ENCODE peak calls at places on chromosomes 12 and 14, in six cellular contexts. D is fibroblast of lung, T is HCT116, S is cardiac muscle cell, U is neural progenitor cell, C is spleen. F is an unnamed sample. For H3K4me1, the result is how much of the 10 kb centered on the place peaks cover.

GRCh38 chr12:49349266-49349665 is 2.6 kb downstream of the DNAJC22 start:
- DNase-seq in D (no peak), T (no peak), S (no peak), U (no peak), C (no peak), F (no peak)

GRCh38 chr12:131084341-131085011 is 130.8 kb downstream of the ADGRD1 start:
- DNase-seq in D (no peak), T (no peak), S (no peak), U (no peak), C (no peak), F (no peak)

GRCh38 chr14:72023128-72024042 is 91.2 kb downstream of the RGS6 start:
- DNase-seq in D (no peak), T (peak), S (no peak), U (no peak), C (no peak), F (no peak)

GRCh38 chr14:23327947-23328744 is 6.9 kb downstream of the PABPN1 start:
- DNase-seq in D (peak), T (peak), S (peak), U (peak), C (no peak), F (peak)

GRCh38 chr14:39016733-39017095 is 86.3 kb downstream of the SEC23A start:
- DNase-seq in D (no peak), T (no peak), S (no peak), U (no peak), C (no peak), F (no peak)

GRCh38 chr12:58489394-58489793 is 430.9 kb downstream of the LRIG3 start:
- DNase-seq in D (no peak), T (no peak), S (no peak), U (no peak), C (no peak), F (no peak)

GRCh38 chr14:104178279-104178678 is 39.9 kb downstream of the KIF26A start:
- DNase-seq in D (no peak), T (no peak), S (no peak), U (no peak), C (no peak), F (no peak)

GRCh38 chr12:84811291-84811690 is 101.3 kb downstream of the SLC6A15 start:
- DNase-seq in D (peak), T (no peak), S (no peak), U (no peak), C (no peak), F (no peak)

GRCh38 chr12:103571286-103571685 is 15.8 kb upstream of the STAB2 start:
- DNase-seq in D (peak), T (peak), S (peak), U (peak), C (peak), F (no peak)

GRCh38 chr12:47896022-47896421 is 8.8 kb downstream of the VDR start:
- DNase-seq in D (no peak), T (no peak), S (no peak), U (no peak), C (no peak), F (no peak)

GRCh38 chr14:88168498-88169165 is 154.4 kb downstream of the KCNK10 start:
- DNase-seq in D (peak), T (no peak), S (peak), U (peak), C (peak), F (peak)

GRCh38 chr12:108340037-108340436 is 926 bp upstream of the CMKLR1 start:
- DNase-seq in D (no peak), T (no peak), S (no peak), U (no peak), C (peak), F (no peak)

GRCh38 chr12:6093764-6094163 is 30.7 kb downstream of the VWF start:
- DNase-seq in D (no peak), T (no peak), S (no peak), U (no peak), C (peak), F (no peak)

GRCh38 chr12:28506271-28506670 is 316.0 kb downstream of the CCDC91 start:
- DNase-seq in D (peak), T (no peak), S (no peak), U (no peak), C (no peak), F (no peak)

GRCh38 chr14:104341532-104342434 is 203.4 kb downstream of the KIF26A start:
- DNase-seq in D (no peak), T (peak), S (peak), U (peak), C (peak), F (no peak)

GRCh38 chr14:20855652-20856291 is 35.4 kb upstream of the RNASE3 start:
- DNase-seq in D (peak), T (peak), S (peak), U (peak), C (peak), F (peak)

GRCh38 chr12:59075968-59076367 is 155.7 kb upstream of the LRIG3 start:
- DNase-seq in D (no peak), T (no peak), S (no peak), U (no peak), C (no peak), F (no peak)

GRCh38 chr12:86081798-86082197 is 174.4 kb downstream of the MGAT4C start:
- DNase-seq in D (peak), T (no peak), S (no peak), U (no peak), C (no peak), F (no peak)

GRCh38 chr12:117360222-117360550 is 1.2 kb downstream of the NOS1 start:
- DNase-seq in D (no peak), T (no peak), S (no peak), U (peak), C (no peak), F (no peak)

GRCh38 chr14:95547626-95548327 is 12.9 kb downstream of the GLRX5 start:
- DNase-seq in D (peak), T (no peak), S (no peak), U (peak), C (no peak), F (no peak)

GRCh38 chr12:113463746-113464743 is 7.6 kb downstream of the LHX5 start:
- DNase-seq in D (no peak), T (no peak), S (peak), U (peak), C (no peak), F (no peak)

GRCh38 chr12:84070311-84070710 is 842.3 kb downstream of the SLC6A15 start:
- DNase-seq in D (peak), T (no peak), S (no peak), U (no peak), C (no peak), F (no peak)

GRCh38 chr12:86826051-86826450 is 569.9 kb upstream of the MGAT4C start:
- DNase-seq in D (no peak), T (no peak), S (no peak), U (no peak), C (no peak), F (no peak)

GRCh38 chr12:25906651-25907340 is 51.7 kb upstream of the RASSF8 start:
- DNase-seq in D (no peak), T (no peak), S (no peak), U (no peak), C (no peak), F (no peak)

GRCh38 chr12:57722716-57723629 is 15.6 kb downstream of the AGAP2 start:
- DNase-seq in D (no peak), T (no peak), S (no peak), U (no peak), C (no peak), F (no peak)

GRCh38 chr14:105853089-105853906 is 326.9 kb downstream of the TMEM121 start:
- DNase-seq in D (no peak), T (no peak), S (no peak), U (no peak), C (peak), F (no peak)

GRCh38 chr14:92984896-92985295 is 61.9 kb downstream of the CHGA start:
- DNase-seq in D (no peak), T (no peak), S (no peak), U (no peak), C (peak), F (no peak)

GRCh38 chr14:94690896-94691657 is 78.8 kb downstream of the GSC start:
- DNase-seq in D (no peak), T (no peak), S (no peak), U (no peak), C (peak), F (no peak)

GRCh38 chr14:41349289-41349910 is 257.3 kb upstream of the LRFN5 start:
- DNase-seq in D (no peak), T (no peak), S (no peak), U (no peak), C (peak), F (no peak)

GRCh38 chr14:68141531-68142088 is 322.0 kb downstream of the RAD51B start:
- DNase-seq in D (peak), T (peak), S (no peak), U (no peak), C (no peak), F (no peak)

GRCh38 chr14:55707365-55707804 is 127.4 kb downstream of the KTN1 start:
- DNase-seq in D (peak), T (no peak), S (peak), U (peak), C (no peak), F (peak)

GRCh38 chr14:75636100-75636692 is 24.5 kb downstream of the ERG28 start:
- DNase-seq in D (peak), T (no peak), S (no peak), U (peak), C (no peak), F (no peak)

GRCh38 chr14:102568115-102568614 is 24.3 kb upstream of the RCOR1 start:
- DNase-seq in D (no peak), T (peak), S (no peak), U (no peak), C (no peak), F (peak)

GRCh38 chr12:53601296-53601847 is 24.8 kb downstream of the ATF7 start:
- DNase-seq in D (no peak), T (no peak), S (no peak), U (no peak), C (no peak), F (no peak)

GRCh38 chr14:23130875-23131274 is 11.8 kb upstream of the CEBPE start:
- DNase-seq in D (no peak), T (no peak), S (no peak), U (no peak), C (peak), F (no peak)

GRCh38 chr14:24843999-24844398 is 205.9 kb downstream of the STXBP6 start:
- DNase-seq in D (no peak), T (no peak), S (no peak), U (no peak), C (no peak), F (no peak)

GRCh38 chr12:2198542-2198941 is 145.8 kb downstream of the CACNA1C start:
- DNase-seq in D (no peak), T (no peak), S (no peak), U (no peak), C (no peak), F (no peak)

GRCh38 chr12:459050-459429 is 699 bp upstream of the B4GALNT3 start:
- DNase-seq in D (no peak), T (no peak), S (no peak), U (no peak), C (no peak), F (no peak)

GRCh38 chr14:67961676-67962075 is 142.1 kb downstream of the RAD51B start:
- DNase-seq in D (no peak), T (no peak), S (no peak), U (no peak), C (no peak), F (no peak)

GRCh38 chr12:105485926-105486325 is 155.4 kb downstream of the C12orf75 start:
- DNase-seq in D (peak), T (no peak), S (no peak), U (no peak), C (no peak), F (no peak)
- H3K27ac ChIP-seq in D (no peak), T (no peak), S (no peak), U (no peak), C (peak), F (no peak)

GRCh38 chr12:78864483-78865296 is at the start of gene SYT1:
- DNase-seq in D (peak), T (no peak), S (peak), U (peak), C (peak), F (no peak)

GRCh38 chr12:78870539-78870938 is 6.0 kb downstream of the SYT1 start:
- DNase-seq in D (no peak), T (no peak), S (no peak), U (no peak), C (no peak), F (no peak)

GRCh38 chr12:78863482-78864427 is 819 bp upstream of the SYT1 start:
- DNase-seq in D (peak), T (no peak), S (peak), U (peak), C (peak), F (no peak)

GRCh38 chr12:78865297-78865955 is 852 bp downstream of the SYT1 start:
- DNase-seq in D (peak), T (no peak), S (no peak), U (peak), C (no peak), F (no peak)

DNA sequence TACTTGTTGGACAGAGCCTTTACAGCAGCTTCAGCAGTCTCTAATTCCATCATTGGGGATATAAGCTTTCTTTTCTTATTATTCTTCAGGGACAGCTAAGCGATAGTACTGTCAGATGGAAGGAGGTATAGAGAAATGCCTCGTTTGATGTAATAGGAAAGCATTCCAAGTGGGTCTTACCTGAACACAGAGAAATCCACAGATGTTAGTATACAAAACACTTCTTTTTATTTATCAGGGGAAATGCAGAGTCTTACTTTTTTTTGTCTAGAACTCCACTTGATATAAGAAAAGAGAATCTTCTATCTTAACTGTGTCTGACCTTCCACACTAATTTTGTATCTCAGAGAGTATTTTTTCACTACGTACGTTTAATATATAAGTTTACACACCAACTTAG is 1.9 kb downstream of the SYT1 start:
- DNase-seq in D (peak), T (no peak), S (no peak), U (no peak), C (no peak), F (no peak)
- H3K4me3 ChIP-seq in D (no peak), T (peak), S (no peak), U (peak), C (no peak), F (no peak)

GRCh38 chr14:35352274-35353233 is 52.0 kb downstream of the NFKBIA start:
- DNase-seq in D (no peak), T (no peak), S (no peak), U (no peak), C (no peak), F (no peak)
- H3K4me1 ChIP-seq in D (under half), T (under half), S (under half), U (under half), C (under half), F (under half)

DNA sequence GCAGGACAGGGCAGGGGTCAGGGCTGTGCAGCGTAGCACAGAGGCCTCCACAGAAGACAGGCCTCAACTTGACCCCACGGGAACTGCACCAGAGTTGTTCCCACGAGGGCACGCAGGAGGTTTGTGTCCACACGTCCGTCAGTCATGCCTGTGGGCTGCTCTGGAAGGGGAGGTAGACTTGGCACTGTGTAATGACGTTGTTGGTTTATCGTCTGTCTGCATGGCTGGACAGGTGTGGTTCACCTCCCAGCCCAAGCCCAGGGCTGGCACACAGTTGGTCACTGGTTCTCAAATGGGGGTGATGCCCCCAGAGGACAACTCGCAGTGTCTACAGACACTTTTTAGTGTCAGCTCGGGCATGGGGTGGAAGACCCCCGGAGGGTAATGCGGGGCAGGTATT is 45.8 kb downstream of the CCNK start:
- DNase-seq in D (no peak), T (no peak), S (no peak), U (no peak), C (no peak), F (no peak)
- H3K27ac ChIP-seq in D (no peak), T (no peak), S (no peak), U (no peak), C (no peak), F (no peak)

F was measured in CD4-positive, alpha-beta memory T cell.